ENCODE peak calls at places on chromosome 7, in four cellular contexts. Z is IMR-90, D is K562, P is endothelial cell of umbilical vein. B is an unnamed sample.

GRCh38 chr7:44097064-44097932 is 6.8 kb upstream of the AEBP1 start:
- DNase-seq in P (no peak), D (no peak), Z (no peak), B (no peak)

GRCh38 chr7:124812764-124813163 is 47.2 kb upstream of the GPR37 start:
- DNase-seq in Z (no peak), D (no peak), P (no peak), B (no peak)

GRCh38 chr7:95470452-95470851 is 15.3 kb upstream of the ASB4 start:
- DNase-seq in D (peak; percentile 14), P (peak; percentile 64), Z (peak; percentile 16), B (no peak)

GRCh38 chr7:95365151-95365550 is 31.0 kb downstream of the PON3 start:
- DNase-seq in Z (no peak), D (no peak), P (no peak), B (no peak)

GRCh38 chr7:21427861-21428641 is at the start of gene SP4:
- DNase-seq in D (peak; percentile 95), Z (peak; percentile 91), P (peak; percentile 95), B (peak; percentile 30)

GRCh38 chr7:43880596-43880995 is 11.3 kb upstream of the MRPS24 start:
- DNase-seq in Z (peak; percentile 78), P (peak; percentile 58), D (no peak), B (no peak)

GRCh38 chr7:117645456-117646181 is 165.8 kb downstream of the CFTR start:
- DNase-seq in Z (peak; percentile 91), D (no peak), P (peak; percentile 60), B (peak; percentile 15)

GRCh38 chr7:138613630-138614029 is 87.5 kb downstream of the SVOPL start:
- DNase-seq in Z (no peak), P (no peak), D (no peak), B (no peak)

GRCh38 chr7:128783143-128783799 is 7.7 kb upstream of the OPN1SW start:
- DNase-seq in Z (peak; percentile 89), D (peak; percentile 94), P (peak; percentile 26), B (peak; percentile 66)

GRCh38 chr7:133140994-133141595 is 59.2 kb upstream of the CHCHD3 start:
- DNase-seq in D (no peak), P (no peak), Z (no peak), B (no peak)

GRCh38 chr7:139936760-139937310 is 107.8 kb downstream of the TBXAS1 start:
- DNase-seq in Z (peak; percentile 88), D (peak; percentile 77), P (peak; percentile 74), B (no peak)

GRCh38 chr7:51376420-51377092 is 59.9 kb upstream of the COBL start:
- DNase-seq in Z (no peak), P (no peak), D (peak; percentile 61), B (peak; percentile 61)

GRCh38 chr7:115748123-115748738 is 282.3 kb downstream of the TFEC start:
- DNase-seq in D (no peak), P (no peak), Z (peak; percentile 8), B (no peak)

GRCh38 chr7:94928168-94928707 is 20.8 kb downstream of the PPP1R9A start:
- DNase-seq in D (no peak), Z (no peak), P (no peak), B (no peak)

GRCh38 chr7:82615527-82615926 is 171.9 kb upstream of the CACNA2D1 start:
- DNase-seq in Z (no peak), P (no peak), D (no peak), B (no peak)

GRCh38 chr7:129013048-129013721 is 41.7 kb downstream of the TNPO3 start:
- DNase-seq in P (no peak), Z (no peak), D (no peak), B (no peak)

GRCh38 chr7:77913977-77914607 is 115.5 kb downstream of the PHTF2 start:
- DNase-seq in Z (peak; percentile 66), D (peak; percentile 57), P (no peak), B (no peak)

GRCh38 chr7:74627699-74628411 is 29.7 kb upstream of the GTF2I start:
- DNase-seq in P (no peak), D (no peak), Z (peak; percentile 27), B (no peak)

GRCh38 chr7:44587843-44588711 is 6.0 kb upstream of the TMED4 start:
- DNase-seq in P (peak; percentile 81), D (no peak), Z (peak; percentile 66), B (no peak)

GRCh38 chr7:45076946-45077345 is 11.8 kb downstream of the NACAD start:
- DNase-seq in P (no peak), D (no peak), Z (no peak), B (no peak)

GRCh38 chr7:122305475-122306319 is 1.1 kb upstream of the FEZF1 start:
- DNase-seq in D (no peak), Z (no peak), P (no peak), B (no peak)

GRCh38 chr7:70325509-70326101 is 727.3 kb downstream of the AUTS2 start:
- DNase-seq in D (peak; percentile 17), P (no peak), Z (peak; percentile 9), B (peak; percentile 46)

GRCh38 chr7:152202056-152202455 is 176.6 kb downstream of the GALNT11 start:
- DNase-seq in Z (peak; percentile 50), P (peak; percentile 55), D (no peak), B (no peak)

GRCh38 chr7:117854186-117854585 is 19.1 kb downstream of the CTTNBP2 start:
- DNase-seq in Z (no peak), P (no peak), D (no peak), B (no peak)

GRCh38 chr7:107980671-107981190 is 22.2 kb downstream of the LAMB1 start:
- DNase-seq in P (no peak), Z (no peak), D (no peak), B (no peak)

GRCh38 chr7:78130443-78131200 is 332.0 kb downstream of the PHTF2 start:
- DNase-seq in P (no peak), Z (peak; percentile 43), D (no peak), B (no peak)

GRCh38 chr7:17340655-17341054 is 42.2 kb downstream of the AHR start:
- DNase-seq in Z (no peak), P (no peak), D (no peak), B (no peak)

GRCh38 chr7:50552921-50553320 is 12.3 kb downstream of the DDC start:
- DNase-seq in P (peak; percentile 46), Z (peak; percentile 55), D (peak; percentile 30), B (no peak)

GRCh38 chr7:60706-61105 is 131.7 kb upstream of the FAM20C start:
- DNase-seq in D (no peak), P (no peak), Z (no peak), B (no peak)

GRCh38 chr7:50595538-50596102 is 30.4 kb upstream of the DDC start:
- DNase-seq in D (no peak), Z (peak; percentile 34), P (peak; percentile 29), B (no peak)

DNA sequence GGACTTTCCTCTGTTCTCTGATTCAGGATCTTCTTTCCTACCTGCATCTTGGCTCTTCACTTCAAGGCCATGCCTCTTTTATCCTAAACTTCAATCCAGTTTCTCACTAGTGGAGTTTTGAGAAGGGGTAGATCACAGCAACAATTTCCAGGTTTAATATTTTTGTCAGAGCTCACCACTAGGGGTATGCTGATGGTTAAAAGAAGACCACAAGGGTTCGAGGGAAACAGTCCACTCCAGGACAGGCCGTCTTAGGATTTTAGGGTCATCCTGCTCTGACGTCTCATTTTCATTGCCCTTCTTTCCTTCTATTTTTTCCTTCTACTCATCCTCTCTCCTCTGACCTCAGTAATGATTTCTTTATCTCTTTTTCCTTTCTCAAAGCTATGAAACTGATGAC is 11.3 kb downstream of the STAG3 start:
- DNase-seq in Z (no peak), P (no peak), D (peak; percentile 21), B (no peak)
- TF ChIP-seq CTCF in Z (peak; percentile 5), P (no peak), D (peak; percentile 49), B (no peak)

GRCh38 chr7:101239951-101240220 is 2.3 kb upstream of the CLDN15 start:
- DNase-seq in Z (no peak), D (no peak), P (no peak), B (no peak)

GRCh38 chr7:101238226-101239182 is 902 bp upstream of the CLDN15 start:
- DNase-seq in P (no peak), Z (no peak), D (no peak), B (no peak)

GRCh38 chr7:101240226-101241014 is 2.8 kb upstream of the CLDN15 start:
- DNase-seq in P (no peak), D (peak; percentile 89), Z (no peak), B (no peak)

GRCh38 chr7:101241015-101241363 is 3.4 kb upstream of the CLDN15 start:
- DNase-seq in P (no peak), D (no peak), Z (no peak), B (no peak)

DNA sequence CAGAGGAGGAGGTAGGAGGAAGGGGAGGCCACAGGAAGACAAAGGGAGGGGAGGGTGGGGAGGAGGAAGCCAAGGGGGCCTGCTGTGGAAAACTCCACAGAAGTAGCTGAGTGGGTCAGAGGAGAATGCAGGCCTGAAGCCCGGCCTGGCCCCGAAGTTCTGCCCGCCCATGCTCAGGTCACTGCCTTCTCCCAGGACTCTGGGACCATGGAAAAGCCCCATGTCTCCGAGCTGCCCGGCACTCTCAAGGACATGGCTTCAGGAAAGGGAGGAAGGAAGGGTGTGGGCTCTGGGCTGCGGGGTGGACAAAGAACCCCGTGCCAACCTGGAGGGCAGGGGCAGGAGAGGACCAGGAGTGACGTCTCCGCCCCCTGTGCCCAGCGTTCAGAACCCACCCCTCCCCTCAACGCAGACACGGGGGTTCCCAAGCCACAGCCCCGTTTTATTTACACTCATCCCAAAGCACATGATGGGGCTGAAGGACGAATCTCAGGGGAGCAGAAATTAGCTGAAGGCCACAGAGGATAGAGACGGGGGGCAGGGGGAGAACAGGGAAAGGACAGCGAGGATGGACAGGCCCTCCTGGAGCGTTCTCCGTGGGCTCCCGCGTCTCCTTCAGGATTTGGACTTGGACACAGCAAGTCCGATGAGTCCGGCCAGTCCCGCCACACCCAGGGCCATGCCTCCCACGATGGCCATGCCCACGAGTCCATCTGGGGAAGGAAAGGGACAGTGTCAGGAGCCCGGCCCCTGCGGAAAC is 1.8 kb upstream of the CLDN15 start:
- DNase-seq in Z (no peak), P (peak; percentile 52), D (no peak), B (no peak)
- H3K4me1 ChIP-seq in Z (peaks cover 10% of the 10 kb centered on the region), P (peaks cover 38% of the 10 kb centered on the region), D (peaks cover 19% of the 10 kb centered on the region), B (peaks cover 21% of the 10 kb centered on the region)

GRCh38 chr7:136179154-136179553 is 202.0 kb upstream of the MTPN start:
- DNase-seq in Z (no peak), P (no peak), D (no peak), B (no peak)
- H3K9me1 ChIP-seq in Z (no peaks in the 10 kb centered on the region), P (no peaks in the 10 kb centered on the region), D (no peaks in the 10 kb centered on the region), B (no peaks in the 10 kb centered on the region)

DNA sequence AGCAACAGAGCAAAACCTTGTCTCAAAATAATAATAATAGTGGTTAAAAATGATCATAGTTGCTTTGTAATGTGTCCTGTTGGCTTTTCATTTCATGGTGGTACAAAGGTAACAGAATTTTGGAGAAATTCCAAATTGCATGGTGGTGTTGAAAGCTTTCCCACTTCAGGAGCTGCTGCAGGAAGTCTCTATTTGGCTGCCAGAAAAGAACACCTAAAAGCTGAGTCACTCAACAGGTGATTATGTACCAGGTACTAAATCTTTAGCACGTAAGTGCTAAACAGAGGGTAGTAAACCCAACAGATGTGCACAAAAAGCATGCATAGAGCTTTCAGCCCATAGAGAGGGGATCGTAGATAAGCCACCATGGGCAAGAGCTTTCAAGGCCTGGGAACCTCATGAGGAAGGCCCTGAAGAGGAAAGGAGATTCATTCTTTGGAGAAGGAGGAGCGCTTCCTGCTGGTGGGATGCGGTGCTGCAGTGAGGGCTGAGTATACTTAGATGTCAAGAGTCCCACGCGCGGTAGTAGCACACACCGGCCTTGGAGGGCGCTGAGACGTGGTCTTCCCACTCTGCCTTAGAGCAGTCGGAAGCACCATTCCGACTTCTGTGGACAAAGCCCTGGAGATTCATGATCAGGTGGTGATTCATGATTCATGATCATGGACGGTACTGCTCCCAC is 118.7 kb downstream of the RALA start:
- DNase-seq in D (peak; percentile 60), P (no peak), Z (peak; percentile 41), B (no peak)
- TF ChIP-seq CTCF in D (peak; percentile 95), P (peak; percentile 52), Z (peak; percentile 61), B (peak; percentile 92)

GRCh38 chr7:130993671-130994365 is 259.8 kb upstream of the KLF14 start:
- DNase-seq in D (no peak), Z (no peak), P (no peak), B (no peak)
- H3K4me1 ChIP-seq in D (no peaks in the 10 kb centered on the region), Z (peaks cover 10% of the 10 kb centered on the region), P (peaks cover 14% of the 10 kb centered on the region), B (peaks cover 64% of the 10 kb centered on the region)

GRCh38 chr7:10038351-10038750 is 935.3 kb upstream of the PHF14 start:
- DNase-seq in D (no peak), Z (no peak), P (no peak), B (no peak)
- H3K9me1 ChIP-seq in D (no peaks in the 10 kb centered on the region), Z (no peaks in the 10 kb centered on the region), P (no peaks in the 10 kb centered on the region), B (no peaks in the 10 kb centered on the region)

B was measured in keratinocyte.